ENCODE peak calls at places on chromosomes 11 and 22, in six cellular contexts. Q is HCT116, R is AG10803, A is left ventricle myocardium inferior, T is Caco-2, F is cardiac muscle cell. E is an unnamed sample.

GRCh38 chr22:42444060-42444904 is 12.1 kb upstream of the NFAM1 start:
- DNase-seq in A (peak), Q (peak), R (peak), F (peak), T (peak), E (peak)

GRCh38 chr22:43828711-43829447 is 16.8 kb upstream of the EFCAB6 start:
- DNase-seq in Q (no peak), A (peak), F (peak), T (no peak), R (peak), E (peak)

GRCh38 chr22:30822216-30823014 is 127.7 kb downstream of the OSBP2 start:
- DNase-seq in R (no peak), A (no peak), T (peak), F (no peak), Q (no peak), E (no peak)

GRCh38 chr11:101453682-101454081 is 130.1 kb downstream of the TRPC6 start:
- DNase-seq in R (peak), T (no peak), A (no peak), Q (no peak), F (no peak), E (no peak)

GRCh38 chr11:115197433-115197832 is 306.8 kb downstream of the CADM1 start:
- DNase-seq in A (no peak), F (no peak), Q (no peak), T (no peak), R (no peak), E (no peak)

GRCh38 chr11:128503231-128503991 is 83.9 kb downstream of the ETS1 start:
- DNase-seq in A (no peak), Q (no peak), F (peak), T (no peak), R (peak), E (no peak)

GRCh38 chr22:43126506-43127165 is 16.1 kb downstream of the BIK start:
- DNase-seq in T (peak), R (peak), Q (peak), F (peak), A (no peak), E (no peak)

GRCh38 chr11:31799036-31799793 is 11.9 kb downstream of the PAX6 start:
- DNase-seq in R (no peak), T (no peak), A (no peak), Q (no peak), F (no peak), E (no peak)

GRCh38 chr22:39135092-39135896 is 17.2 kb downstream of the CBX7 start:
- DNase-seq in Q (peak), R (peak), T (peak), F (peak), A (peak), E (no peak)

GRCh38 chr11:83608571-83608970 is 322.4 kb upstream of the CCDC90B start:
- DNase-seq in R (no peak), Q (no peak), F (no peak), T (no peak), A (no peak), E (no peak)

GRCh38 chr11:2734181-2735052 is 34.6 kb upstream of the KCNQ1OT1 start:
- DNase-seq in R (no peak), Q (no peak), A (no peak), T (no peak), F (no peak), E (no peak)

GRCh38 chr11:88814076-88814475 is 251.7 kb downstream of the GRM5 start:
- DNase-seq in R (no peak), T (no peak), Q (no peak), A (no peak), F (no peak), E (no peak)

E was measured in uterus.